ENCODE peak calls at places on chromosomes 11 and 22, in ten cellular contexts. V is aorta, Q is AG08395, B is breast epithelium, H is RPMI8226, Z is right cardiac atrium, J is brain microvascular endothelial cell, K is left cardiac atrium, L is HTR-8/SVneo, F is lower leg skin. N is an unnamed sample.
A peak's percentile ranks its signal among the peaks of the same experiment; 100 is the strongest.

GRCh38 chr11:61332266-61332822 is 561 bp downstream of the DDB1 start:
- DNase-seq in J (peak; percentile 15), B (no peak), L (no peak), F (no peak), V (no peak), H (no peak), Z (no peak), Q (peak; percentile 59), K (no peak), N (no peak)

GRCh38 chr11:18393581-18394299 is 623 bp upstream of the LDHA start:
- DNase-seq in L (peak; percentile 27), Q (peak; percentile 31), K (no peak), H (peak; percentile 15), V (no peak), B (no peak), J (no peak), Z (peak; percentile 53), F (no peak), N (no peak)

GRCh38 chr11:9758676-9759518 is 95.0 kb downstream of the SWAP70 start:
- DNase-seq in Z (peak; percentile 95), J (peak; percentile 64), K (peak; percentile 83), Q (peak; percentile 70), V (peak; percentile 88), L (peak; percentile 74), F (peak; percentile 80), B (peak; percentile 63), H (peak; percentile 66), N (no peak)

GRCh38 chr11:65429724-65430405 is 7.3 kb downstream of the NEAT1 start:
- DNase-seq in J (peak; percentile 66), Q (peak; percentile 38), K (peak; percentile 81), Z (peak; percentile 89), F (no peak), H (peak; percentile 91), V (peak; percentile 88), L (no peak), B (peak; percentile 60), N (no peak)

GRCh38 chr22:45218974-45219373 is 21.7 kb downstream of the KIAA0930 start:
- DNase-seq in F (no peak), L (no peak), J (peak; percentile 17), Q (no peak), H (no peak), Z (no peak), B (no peak), V (no peak), K (no peak), N (no peak)

GRCh38 chr11:12871788-12872321 is 137.3 kb upstream of the RASSF10 start:
- DNase-seq in V (no peak), Q (no peak), L (no peak), J (no peak), H (no peak), K (no peak), F (no peak), B (no peak), Z (no peak), N (no peak)

GRCh38 chr11:9148727-9149126 is 57.3 kb upstream of the SCUBE2 start:
- DNase-seq in K (no peak), V (no peak), F (no peak), Z (no peak), L (no peak), B (no peak), Q (no peak), H (no peak), J (no peak), N (no peak)

GRCh38 chr22:49789289-49790141 is 38.2 kb downstream of the BRD1 start:
- DNase-seq in F (peak; percentile 26), B (no peak), Q (peak; percentile 81), L (no peak), Z (peak; percentile 84), V (peak; percentile 64), K (peak; percentile 59), H (no peak), J (no peak), N (no peak)

GRCh38 chr11:17516551-17517150 is 27.6 kb downstream of the USH1C start:
- DNase-seq in Z (peak; percentile 18), V (no peak), Q (no peak), H (no peak), B (no peak), K (no peak), L (no peak), F (no peak), J (no peak), N (no peak)

GRCh38 chr22:24474221-24474620 is 20.9 kb upstream of the UPB1 start:
- DNase-seq in Q (peak; percentile 92), H (no peak), B (no peak), Z (no peak), V (no peak), F (no peak), J (peak; percentile 92), K (no peak), L (peak; percentile 65), N (peak; percentile 78)

GRCh38 chr11:72113170-72113808 is 794 bp upstream of the ANAPC15 start:
- DNase-seq in H (no peak), V (no peak), J (no peak), F (no peak), K (no peak), Q (peak; percentile 57), L (no peak), B (no peak), Z (no peak), N (peak; percentile 61)

GRCh38 chr11:123063396-123064267 is 1.7 kb upstream of the HSPA8 start:
- DNase-seq in B (no peak), Q (no peak), F (peak; percentile 54), V (peak; percentile 65), K (peak; percentile 45), H (peak; percentile 41), Z (no peak), J (peak; percentile 53), L (no peak), N (no peak)

GRCh38 chr11:6635082-6635932 is 16.1 kb upstream of the TPP1 start:
- DNase-seq in B (no peak), K (peak; percentile 80), Z (peak; percentile 93), V (no peak), Q (peak; percentile 14), H (no peak), F (no peak), J (no peak), L (peak; percentile 22), N (no peak)

GRCh38 chr11:123338266-123338800 is 91.7 kb upstream of the GRAMD1B start:
- DNase-seq in H (no peak), J (no peak), F (no peak), K (no peak), V (no peak), Q (no peak), L (no peak), Z (no peak), B (no peak), N (no peak)

GRCh38 chr11:64970731-64971151 is 1.2 kb downstream of the MAJIN start:
- DNase-seq in H (peak; percentile 25), V (no peak), L (no peak), Z (no peak), B (no peak), Q (no peak), F (peak; percentile 17), J (no peak), K (no peak), N (no peak)

GRCh38 chr11:86623041-86623621 is 49.3 kb downstream of the ME3 start:
- DNase-seq in J (no peak), B (no peak), K (no peak), Q (no peak), Z (no peak), V (no peak), L (no peak), F (no peak), H (no peak), N (no peak)

GRCh38 chr22:24894998-24895397 is 51.5 kb downstream of the LHFPL7 start:
- DNase-seq in L (peak; percentile 7), H (peak; percentile 91), B (peak; percentile 76), J (peak; percentile 56), Z (peak; percentile 93), K (peak; percentile 87), Q (peak; percentile 36), V (peak; percentile 90), F (peak; percentile 41), N (no peak)

GRCh38 chr11:6357222-6357621 is 33.1 kb upstream of the SMPD1 start:
- DNase-seq in L (peak; percentile 79), Q (peak; percentile 89), H (no peak), V (peak; percentile 87), B (no peak), Z (peak; percentile 80), J (peak; percentile 92), F (peak; percentile 30), K (peak; percentile 83), N (peak; percentile 76)

GRCh38 chr22:31084811-31085492 is 3.8 kb downstream of the SMTN start:
- DNase-seq in F (peak; percentile 81), H (peak; percentile 90), J (peak; percentile 66), Q (peak; percentile 92), B (peak; percentile 91), L (no peak), K (peak; percentile 94), Z (peak; percentile 98), V (peak; percentile 95), N (no peak)

GRCh38 chr11:12273618-12273995 is 103.8 kb upstream of the PARVA start:
- DNase-seq in Z (no peak), K (no peak), J (no peak), L (no peak), Q (no peak), B (peak; percentile 10), V (peak; percentile 35), H (no peak), F (no peak), N (no peak)

GRCh38 chr11:122186439-122187080 is 70.5 kb upstream of the BLID start:
- DNase-seq in B (no peak), J (peak; percentile 87), H (no peak), Q (peak; percentile 72), F (peak; percentile 55), Z (no peak), V (no peak), L (peak; percentile 41), K (no peak), N (peak; percentile 96)

GRCh38 chr11:1830500-1831223 is 4.1 kb upstream of the SYT8 start:
- DNase-seq in J (no peak), H (no peak), L (peak; percentile 30), Z (peak; percentile 32), K (no peak), F (peak; percentile 74), Q (no peak), V (peak; percentile 59), B (no peak), N (no peak)

GRCh38 chr22:47463220-47463619 is 700.8 kb downstream of the TBC1D22A start:
- DNase-seq in Z (no peak), Q (no peak), K (no peak), J (no peak), B (no peak), V (no peak), L (no peak), H (no peak), F (no peak), N (no peak)